ENCODE peak calls at places on chromosomes 11 and 22, in four cellular contexts. H is A673, F is AG10803, J is kidney epithelial cell. K is an unnamed sample.

GRCh38 chr11:42770444-42771065 is 541.2 kb upstream of the API5 start:
- DNase-seq in H (peak), F (peak), J (no peak), K (no peak)

GRCh38 chr11:118892515-118892914 is 8.8 kb downstream of the CXCR5 start:
- DNase-seq in H (no peak), F (no peak), J (no peak), K (no peak)

GRCh38 chr11:35006389-35007128 is 90.1 kb downstream of the PDHX start:
- DNase-seq in H (no peak), F (no peak), J (no peak), K (no peak)

GRCh38 chr22:35540600-35541253 is at the start of gene RASD2:
- DNase-seq in H (peak), F (peak), J (no peak), K (no peak)

GRCh38 chr11:122267602-122268001 is 151.6 kb upstream of the BLID start:
- DNase-seq in H (peak), F (peak), J (no peak), K (no peak)

GRCh38 chr11:2222479-2222878 is 47.9 kb downstream of the ASCL2 start:
- DNase-seq in H (no peak), F (peak), J (no peak), K (no peak)

GRCh38 chr11:70845761-70846160 is 406.6 kb downstream of the SHANK2 start:
- DNase-seq in H (no peak), F (no peak), J (no peak), K (no peak)

GRCh38 chr11:57484141-57484710 is 23.9 kb downstream of the RTN4RL2 start:
- DNase-seq in H (no peak), F (no peak), J (no peak), K (no peak)

GRCh38 chr11:70887428-70887827 is 364.9 kb downstream of the SHANK2 start:
- DNase-seq in H (no peak), F (no peak), J (no peak), K (no peak)

GRCh38 chr11:120121914-120122473 is 15.9 kb downstream of the TRIM29 start:
- DNase-seq in H (no peak), F (no peak), J (no peak), K (no peak)

GRCh38 chr22:36921309-36922096 is 8.1 kb downstream of the CSF2RB start:
- DNase-seq in H (no peak), F (no peak), J (no peak), K (no peak)

GRCh38 chr22:48782817-48783511 is 1044.7 kb downstream of the BRD1 start:
- DNase-seq in H (peak), F (no peak), J (no peak), K (no peak)

GRCh38 chr11:126307706-126308105 is 3.8 kb downstream of the DCPS start:
- DNase-seq in H (peak), F (peak), J (no peak), K (no peak)

GRCh38 chr22:44292521-44292920 is 20.2 kb downstream of the SHISAL1 start:
- DNase-seq in H (no peak), F (no peak), J (no peak), K (no peak)

GRCh38 chr11:116169776-116170175 is 603.0 kb downstream of the BUD13 start:
- DNase-seq in H (no peak), F (no peak), J (no peak), K (no peak)

GRCh38 chr11:23644443-23644842 is 784.2 kb upstream of the CCDC179 start:
- DNase-seq in H (no peak), F (no peak), J (no peak), K (no peak)

GRCh38 chr11:18321622-18321990 is 334 bp downstream of the HPS5 start:
- DNase-seq in H (no peak), F (no peak), J (no peak), K (no peak)

GRCh38 chr11:7251836-7252682 is at the start of gene SYT9:
- DNase-seq in H (peak), F (peak), J (no peak), K (no peak)

GRCh38 chr11:70816156-70816678 is 417.9 kb downstream of the CTTN start:
- DNase-seq in H (no peak), F (no peak), J (no peak), K (no peak)

GRCh38 chr11:118913411-118914125 is 12.2 kb downstream of the BCL9L start:
- DNase-seq in H (no peak), F (no peak), J (no peak), K (no peak)

GRCh38 chr22:16601437-16602223 is 9.0 kb upstream of the CCT8L2 start:
- DNase-seq in H (no peak), F (no peak), J (no peak), K (no peak)

GRCh38 chr11:6127881-6128280 is 20.4 kb downstream of the OR56B4 start:
- DNase-seq in H (no peak), F (no peak), J (no peak), K (no peak)

GRCh38 chr11:7949934-7950333 is 8.4 kb upstream of the OR10A3 start:
- DNase-seq in H (no peak), F (no peak), J (no peak), K (no peak)

GRCh38 chr11:128208329-128209220 is 378.8 kb downstream of the ETS1 start:
- DNase-seq in H (peak), F (peak), J (peak), K (no peak)

GRCh38 chr11:67160872-67161783 is 42.1 kb downstream of the KDM2A start:
- DNase-seq in H (peak), F (peak), J (no peak), K (no peak)

GRCh38 chr11:94805994-94806393 is 37.8 kb downstream of the AMOTL1 start:
- DNase-seq in H (no peak), F (no peak), J (no peak), K (no peak)

GRCh38 chr11:68497761-68498160 is 37.2 kb downstream of the PPP6R3 start:
- DNase-seq in H (no peak), F (no peak), J (no peak), K (no peak)

GRCh38 chr11:1057806-1058205 is 16.9 kb upstream of the MUC2 start:
- DNase-seq in H (no peak), F (no peak), J (no peak), K (no peak)

GRCh38 chr11:926341-926916 is 759 bp downstream of the AP2A2 start:
- DNase-seq in H (peak), F (peak), J (no peak), K (no peak)

GRCh38 chr22:36546092-36546804 is 17.3 kb upstream of the EIF3D start:
- DNase-seq in H (peak), F (peak), J (no peak), K (no peak)

GRCh38 chr22:26409705-26410376 is 19.2 kb upstream of the ASPHD2 start:
- DNase-seq in H (no peak), F (no peak), J (no peak), K (no peak)

GRCh38 chr11:95092549-95093324 is 3.1 kb downstream of the ENDOD1 start:
- DNase-seq in H (peak), F (peak), J (no peak), K (no peak)

GRCh38 chr22:18955696-18956095 is 19.6 kb upstream of the PRODH start:
- DNase-seq in H (no peak), F (no peak), J (no peak), K (no peak)

GRCh38 chr11:7688238-7688826 is 15.0 kb upstream of the CYB5R2 start:
- DNase-seq in H (peak), F (peak), J (no peak), K (no peak)

GRCh38 chr22:40509401-40510134 is 127.0 kb downstream of the MRTFA start:
- DNase-seq in H (no peak), F (peak), J (peak), K (no peak)
- H3K4me3 ChIP-seq in H (no peak), F (no peak), J (no peak), K (no peak)

GRCh38 chr22:28442951-28443876 is 236.4 kb downstream of the TTC28 start:
- DNase-seq in H (peak), F (peak), J (peak), K (no peak)

GRCh38 chr22:28442264-28442950 is 237.2 kb downstream of the TTC28 start:
- DNase-seq in H (peak), F (peak), J (peak), K (peak)

GRCh38 chr22:28440517-28441366 is 238.9 kb downstream of the TTC28 start:
- DNase-seq in H (no peak), F (peak), J (no peak), K (no peak)

GRCh38 chr22:28444659-28445058 is 235.0 kb downstream of the TTC28 start:
- DNase-seq in H (no peak), F (peak), J (no peak), K (no peak)

DNA sequence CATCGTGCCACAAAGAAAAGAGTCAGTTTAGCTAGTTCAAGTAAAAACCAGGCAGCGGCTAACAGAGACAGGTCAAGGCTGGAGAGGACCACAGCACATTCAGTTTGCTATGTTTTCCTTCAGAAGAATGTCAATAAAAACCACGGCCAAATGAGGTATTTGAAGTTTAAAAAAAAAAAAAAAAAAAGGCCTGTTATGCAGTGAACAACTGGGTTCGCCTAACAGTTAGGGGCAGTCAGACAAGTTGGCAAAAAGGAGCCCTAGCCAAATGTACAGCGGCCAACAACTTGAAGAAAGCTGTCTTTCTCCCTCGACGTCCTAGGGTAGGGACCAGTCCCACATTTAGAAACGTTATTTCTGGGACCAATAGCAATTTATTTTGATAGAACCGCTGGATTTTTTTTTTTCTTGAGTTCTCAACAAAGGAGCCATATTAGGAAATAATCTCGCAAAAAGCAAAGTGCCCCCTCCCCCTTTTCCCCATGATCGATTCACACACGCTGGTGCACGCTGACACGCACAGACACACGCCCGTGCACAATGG is 237.8 kb downstream of the TTC28 start:
- DNase-seq in H (no peak), F (peak), J (no peak), K (no peak)
- H3K4me3 ChIP-seq in H (peak), F (peak), J (peak), K (peak)

GRCh38 chr22:32533265-32534068 is 58.9 kb downstream of the FBXO7 start:
- DNase-seq in H (no peak), F (peak), J (no peak), K (no peak)

GRCh38 chr22:32534252-32535215 is 59.9 kb downstream of the FBXO7 start:
- DNase-seq in H (no peak), F (peak), J (no peak), K (no peak)

GRCh38 chr22:32531228-32531627 is 56.6 kb downstream of the FBXO7 start:
- DNase-seq in H (no peak), F (peak), J (no peak), K (no peak)

GRCh38 chr22:32532819-32533128 is 58.2 kb downstream of the FBXO7 start:
- DNase-seq in H (no peak), F (no peak), J (no peak), K (no peak)

DNA sequence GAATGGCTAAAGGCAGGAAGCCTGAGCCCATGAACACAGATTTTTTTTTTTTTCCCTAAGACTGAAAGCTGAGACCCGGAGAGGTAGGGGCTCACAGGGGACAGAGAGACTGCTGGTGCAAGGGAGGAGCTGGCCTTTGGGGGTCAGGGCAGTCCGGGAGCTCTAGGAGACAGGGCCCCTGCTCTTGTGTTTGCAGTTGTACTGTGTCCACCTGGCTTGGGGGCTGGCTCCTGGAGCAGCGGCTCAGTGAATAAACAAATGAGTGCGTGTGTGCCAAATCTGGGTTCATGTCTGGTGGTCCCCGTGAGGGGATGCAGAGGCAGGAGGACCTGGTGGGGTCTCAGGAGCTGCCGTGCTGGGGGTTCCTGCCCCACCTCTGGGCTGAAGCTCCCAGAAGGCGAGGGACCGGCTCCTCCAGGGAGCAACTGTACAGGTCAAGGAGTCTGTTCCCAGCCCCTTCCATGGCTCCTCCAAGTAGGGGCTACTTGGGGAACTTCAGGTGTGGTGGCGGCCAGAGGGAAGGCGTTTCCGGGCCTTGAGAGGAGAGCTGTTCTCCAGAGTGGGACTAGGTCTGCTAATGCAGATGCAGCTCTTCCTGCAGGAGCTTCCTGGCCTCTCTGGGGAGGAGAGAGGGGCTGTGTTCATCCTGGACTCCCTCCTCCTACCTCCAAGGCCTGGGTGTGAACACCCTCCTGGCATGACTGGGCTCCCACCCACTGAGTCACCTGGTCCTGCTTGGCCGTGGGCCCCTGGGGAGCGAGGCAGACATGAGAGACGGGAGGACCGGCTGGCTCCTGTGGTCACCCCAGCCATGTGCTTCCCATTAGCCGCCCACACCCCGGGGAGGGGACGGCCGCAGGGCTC is 57.6 kb downstream of the FBXO7 start:
- DNase-seq in H (peak), F (peak), J (peak), K (no peak)
- H3K4me3 ChIP-seq in H (no peak), F (no peak), J (no peak), K (no peak)

GRCh38 chr11:47033439-47033838 is 96.9 kb downstream of the CSTPP1 start:
- DNase-seq in H (peak), F (peak), J (no peak), K (no peak)
- H3K4me3 ChIP-seq in H (no peak), F (no peak), J (no peak), K (no peak)

GRCh38 chr22:47561766-47562165 is 799.3 kb downstream of the TBC1D22A start:
- DNase-seq in H (no peak), F (no peak), J (no peak), K (peak)

GRCh38 chr22:47563406-47564157 is 801.1 kb downstream of the TBC1D22A start:
- DNase-seq in H (no peak), F (no peak), J (no peak), K (no peak)

GRCh38 chr22:47565607-47566006 is 803.2 kb downstream of the TBC1D22A start:
- DNase-seq in H (no peak), F (no peak), J (no peak), K (peak)

GRCh38 chr22:47564651-47565050 is 802.2 kb downstream of the TBC1D22A start:
- DNase-seq in H (peak), F (no peak), J (no peak), K (peak)

GRCh38 chr22:47564158-47564450 is 801.7 kb downstream of the TBC1D22A start:
- DNase-seq in H (no peak), F (no peak), J (no peak), K (peak)
- H3K4me3 ChIP-seq in H (no peak), F (no peak), J (no peak), K (no peak)

DNA sequence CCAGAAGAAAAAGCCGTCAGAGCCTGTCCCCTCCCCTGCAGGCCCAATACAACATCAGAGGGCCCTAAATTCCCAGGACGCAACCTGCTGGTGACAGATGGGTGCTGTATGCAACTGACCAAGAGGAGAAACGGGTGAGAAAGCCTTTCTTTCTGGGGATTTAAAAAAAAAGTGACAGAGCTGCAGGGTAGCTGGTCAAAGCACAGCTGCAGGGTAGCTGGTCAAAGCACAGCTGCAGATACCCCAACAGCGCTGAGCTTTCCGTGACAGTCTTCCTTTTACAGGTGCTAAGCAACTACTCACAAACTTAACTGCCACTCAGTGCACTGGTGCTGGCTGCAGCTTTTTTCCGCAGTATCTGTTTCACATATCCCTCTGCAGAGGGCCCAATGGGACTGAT is 17.8 kb downstream of the AP1B1 start:
- DNase-seq in H (no peak), F (no peak), J (no peak), K (no peak)
- H3K4me3 ChIP-seq in H (no peak), F (no peak), J (no peak), K (no peak)

GRCh38 chr11:65711785-65712632 is at the start of gene KAT5:
- DNase-seq in H (peak), F (peak), J (peak), K (peak)
- H3K4me3 ChIP-seq in H (peak), F (peak), J (peak), K (peak)